ENCODE peak calls at places on chromosomes 7 and 10, in nine cellular contexts. A, K, U, Q, M, G, T, O and P are unnamed samples.

GRCh38 chr10:60998932-60999331 is 54.9 kb upstream of the RHOBTB1 start:
- DNase-seq in A (no peak), K (no peak), U (no peak), Q (no peak), M (no peak), G (no peak), T (no peak), O (no peak), P (no peak)

GRCh38 chr7:95971716-95972115 is 199.4 kb downstream of the DYNC1I1 start:
- DNase-seq in A (no peak), K (no peak), U (no peak), Q (no peak), M (no peak), G (no peak), T (no peak), O (no peak), P (no peak)

GRCh38 chr7:7653568-7654187 is 13.1 kb downstream of the UMAD1 start:
- DNase-seq in A (peak), K (no peak), U (no peak), Q (no peak), M (peak), G (no peak), T (peak), O (no peak), P (no peak)

GRCh38 chr10:34017281-34017680 is 682.8 kb upstream of the NRP1 start:
- DNase-seq in A (no peak), K (no peak), U (no peak), Q (no peak), M (no peak), G (no peak), T (no peak), O (no peak), P (no peak)

GRCh38 chr10:127694580-127695193 is 42.3 kb upstream of the FOXI2 start:
- DNase-seq in A (peak), K (no peak), U (no peak), Q (no peak), M (peak), G (no peak), T (peak), O (no peak), P (peak)

GRCh38 chr7:70047891-70048448 is 449.7 kb downstream of the AUTS2 start:
- DNase-seq in A (no peak), K (no peak), U (no peak), Q (no peak), M (no peak), G (no peak), T (no peak), O (no peak), P (no peak)

GRCh38 chr10:13056461-13057077 is 43.4 kb upstream of the OPTN start:
- DNase-seq in A (peak), K (no peak), U (no peak), Q (no peak), M (no peak), G (no peak), T (peak), O (no peak), P (no peak)

GRCh38 chr7:1646957-1647891 is 22.9 kb upstream of the ELFN1 start:
- DNase-seq in A (peak), K (no peak), U (no peak), Q (no peak), M (no peak), G (no peak), T (no peak), O (no peak), P (no peak)

GRCh38 chr10:61159253-61159652 is 215.3 kb upstream of the RHOBTB1 start:
- DNase-seq in A (peak), K (no peak), U (no peak), Q (no peak), M (no peak), G (no peak), T (no peak), O (no peak), P (no peak)

GRCh38 chr10:114758331-114758730 is 63.2 kb upstream of the FHIP2A start:
- DNase-seq in A (no peak), K (no peak), U (no peak), Q (no peak), M (peak), G (no peak), T (no peak), O (no peak), P (no peak)

GRCh38 chr10:110843031-110843430 is 28.7 kb upstream of the PDCD4 start:
- DNase-seq in A (no peak), K (no peak), U (no peak), Q (no peak), M (no peak), G (no peak), T (no peak), O (no peak), P (no peak)

GRCh38 chr7:130365511-130366441 is 14.5 kb upstream of the CPA1 start:
- DNase-seq in A (peak), K (no peak), U (no peak), Q (peak), M (peak), G (peak), T (no peak), O (peak), P (no peak)

GRCh38 chr7:48875300-48875916 is 48.9 kb upstream of the CDC14C start:
- DNase-seq in A (peak), K (no peak), U (no peak), Q (no peak), M (peak), G (no peak), T (peak), O (no peak), P (peak)

GRCh38 chr7:47743898-47744612 is 162.1 kb upstream of the TNS3 start:
- DNase-seq in A (no peak), K (no peak), U (no peak), Q (no peak), M (no peak), G (no peak), T (no peak), O (no peak), P (no peak)

GRCh38 chr10:76130892-76131291 is 699.5 kb downstream of the LRMDA start:
- DNase-seq in A (no peak), K (no peak), U (no peak), Q (no peak), M (no peak), G (no peak), T (no peak), O (no peak), P (no peak)

GRCh38 chr10:119502214-119502613 is 40.3 kb downstream of the RGS10 start:
- DNase-seq in A (no peak), K (peak), U (no peak), Q (no peak), M (no peak), G (no peak), T (no peak), O (no peak), P (no peak)

GRCh38 chr7:89621925-89622641 is 532.2 kb upstream of the STEAP1 start:
- DNase-seq in A (no peak), K (no peak), U (no peak), Q (no peak), M (no peak), G (no peak), T (no peak), O (no peak), P (no peak)

GRCh38 chr7:14340415-14341079 is 351.1 kb upstream of the ETV1 start:
- DNase-seq in A (no peak), K (no peak), U (no peak), Q (no peak), M (no peak), G (no peak), T (no peak), O (no peak), P (no peak)